ENCODE peak calls at places on chromosome 15, in eight cellular contexts. O, L, Z, P, H, B, R and I are unnamed samples.
A peak's percentile ranks its signal among the peaks of the same experiment; 100 is the strongest.

GRCh38 chr15:70508561-70509281 is 254.6 kb downstream of the UACA start:
- DNase-seq in O (peak; percentile 99), L (no peak), Z (no peak), P (no peak), H (peak; percentile 64), B (no peak), R (no peak), I (no peak)

GRCh38 chr15:92681141-92681622 is 25.6 kb upstream of the FAM174B start:
- DNase-seq in O (no peak), L (no peak), Z (peak; percentile 78), P (peak; percentile 85), H (no peak), B (peak; percentile 20), R (peak; percentile 90), I (no peak)

GRCh38 chr15:81293728-81294500 is 30.0 kb downstream of the STARD5 start:
- DNase-seq in O (no peak), L (no peak), Z (no peak), P (no peak), H (peak; percentile 72), B (peak; percentile 65), R (no peak), I (no peak)

GRCh38 chr15:68797157-68797556 is 23.5 kb downstream of the ANP32A start:
- DNase-seq in O (no peak), L (no peak), Z (no peak), P (no peak), H (no peak), B (no peak), R (no peak), I (no peak)

GRCh38 chr15:84934942-84935729 is 46.5 kb upstream of the PDE8A start:
- DNase-seq in O (no peak), L (no peak), Z (no peak), P (peak; percentile 53), H (no peak), B (no peak), R (no peak), I (no peak)

GRCh38 chr15:43346305-43346704 is 15.9 kb upstream of the LCMT2 start:
- DNase-seq in O (no peak), L (no peak), Z (no peak), P (no peak), H (no peak), B (no peak), R (no peak), I (no peak)

GRCh38 chr15:77025471-77025901 is 30.6 kb downstream of the PSTPIP1 start:
- DNase-seq in O (no peak), L (no peak), Z (peak; percentile 15), P (peak; percentile 50), H (peak; percentile 19), B (no peak), R (no peak), I (no peak)

GRCh38 chr15:60526127-60526616 is 47.2 kb upstream of the ICE2 start:
- DNase-seq in O (no peak), L (no peak), Z (no peak), P (peak; percentile 74), H (no peak), B (no peak), R (no peak), I (no peak)

GRCh38 chr15:60392986-60393811 is 4.6 kb downstream of the ANXA2 start:
- DNase-seq in O (peak; percentile 89), L (peak; percentile 27), Z (peak; percentile 82), P (peak; percentile 92), H (peak; percentile 85), B (peak; percentile 72), R (no peak), I (peak; percentile 50)

GRCh38 chr15:42275780-42276395 is 2.7 kb upstream of the TMEM87A start:
- DNase-seq in O (no peak), L (no peak), Z (no peak), P (no peak), H (no peak), B (no peak), R (no peak), I (no peak)

GRCh38 chr15:62737551-62737950 is 305.0 kb upstream of the TPM1 start:
- DNase-seq in O (no peak), L (no peak), Z (no peak), P (no peak), H (no peak), B (no peak), R (no peak), I (no peak)

GRCh38 chr15:32840481-32841245 is 122.9 kb downstream of the GREM1 start:
- DNase-seq in O (no peak), L (no peak), Z (no peak), P (no peak), H (no peak), B (no peak), R (no peak), I (no peak)

GRCh38 chr15:91468861-91469260 is 368.8 kb downstream of the SV2B start:
- DNase-seq in O (no peak), L (no peak), Z (no peak), P (no peak), H (no peak), B (no peak), R (no peak), I (no peak)

GRCh38 chr15:35439291-35439690 is 106.7 kb downstream of the DPH6 start:
- DNase-seq in O (no peak), L (no peak), Z (no peak), P (no peak), H (no peak), B (no peak), R (no peak), I (no peak)
- TF ChIP-seq EP300 in O (no peak), L (no peak), Z (no peak), P (no peak), H (no peak), B (no peak), R (no peak), I (no peak)

DNA sequence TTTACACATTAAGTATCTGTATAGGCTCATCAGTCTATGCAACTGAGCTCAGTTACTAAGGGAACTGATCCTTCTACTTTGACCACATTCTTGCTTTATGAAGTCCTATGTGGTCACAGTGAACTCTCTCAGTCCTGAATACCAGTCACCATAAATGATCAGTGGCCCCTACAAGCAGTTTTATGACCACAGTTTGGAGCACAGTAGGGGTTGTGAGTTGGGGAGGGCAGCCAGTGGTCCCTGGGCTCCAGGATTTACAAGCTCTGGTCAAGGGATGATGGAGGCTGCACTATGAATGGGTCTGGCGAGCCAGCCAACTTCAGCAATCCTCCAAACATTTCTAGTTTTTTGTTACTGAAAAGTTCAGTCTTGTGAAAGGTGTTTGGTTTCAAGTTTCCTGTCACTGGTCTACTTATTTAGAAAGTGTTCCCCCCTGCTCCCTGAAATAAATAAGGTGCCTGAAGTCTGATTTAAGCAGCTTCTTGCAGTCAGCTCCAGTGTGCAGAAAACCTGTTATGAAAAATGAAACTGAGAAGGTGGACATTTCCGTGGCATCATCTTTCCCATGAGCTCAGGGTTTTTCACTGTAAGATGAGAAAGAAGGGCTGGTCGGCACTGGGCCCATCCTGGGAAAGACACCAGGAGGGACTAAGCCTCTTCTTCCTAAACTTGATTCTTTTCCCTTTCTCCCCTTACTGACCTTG is 75.4 kb downstream of the DAPK2 start:
- DNase-seq in O (no peak), L (no peak), Z (no peak), P (no peak), H (no peak), B (no peak), R (no peak), I (no peak)
- H3K27ac ChIP-seq in O (no peak overlapping the region), L (peak overlapping the region; percentile 33), Z (no peak overlapping the region), P (no peak overlapping the region), H (peak overlapping the region; percentile 77), B (peak overlapping the region; percentile 84), R (peak overlapping the region; percentile 17), I (peak overlapping the region; percentile 15)

DNA sequence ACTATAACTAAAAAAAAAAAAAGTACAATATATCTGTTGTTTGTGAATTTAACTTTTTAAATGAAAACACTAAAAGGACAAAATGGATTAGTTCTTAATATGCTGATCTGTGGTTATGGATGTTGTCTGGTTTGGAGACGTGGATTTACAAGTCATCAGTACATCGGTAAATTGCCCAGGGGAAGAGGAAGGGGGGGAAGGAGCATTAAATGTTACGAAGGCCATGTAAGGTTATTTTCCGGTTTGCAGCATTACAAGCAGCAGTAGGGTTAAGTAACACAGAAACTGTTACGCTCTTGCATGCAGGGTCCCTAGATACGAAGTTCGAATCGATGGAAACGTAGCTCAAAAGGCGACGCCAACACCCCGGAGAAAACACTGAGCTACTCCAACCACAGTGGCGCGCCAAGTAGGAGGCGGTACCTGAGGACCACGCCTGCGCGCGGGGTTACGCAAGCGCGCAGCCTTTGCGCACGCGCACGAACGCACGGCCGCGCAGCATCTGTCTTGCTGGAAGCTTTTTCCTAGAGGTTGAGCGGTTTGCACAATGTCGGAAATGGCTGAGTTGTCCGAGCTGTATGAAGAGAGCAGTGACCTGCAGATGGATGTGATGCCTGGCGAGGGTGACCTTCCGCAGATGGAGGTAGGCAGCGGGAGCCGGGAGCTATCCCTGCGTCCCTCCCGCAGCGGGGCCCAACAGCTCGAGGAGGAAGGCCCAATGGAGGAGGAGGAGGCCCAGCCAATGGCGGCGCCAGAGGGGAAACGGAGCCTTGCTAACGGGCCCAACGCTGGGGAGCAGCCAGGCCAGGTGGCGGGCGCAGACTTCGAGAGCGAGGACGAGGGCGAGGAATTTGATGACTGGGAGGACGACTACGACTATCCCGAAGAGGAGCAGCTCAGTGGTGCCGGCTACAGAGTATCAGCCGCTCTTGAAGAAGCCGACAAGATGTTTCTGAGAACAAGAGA is at the start of gene EID1:
- DNase-seq in O (peak; percentile 54), L (peak; percentile 86), Z (peak; percentile 93), P (peak; percentile 97), H (peak; percentile 93), B (peak; percentile 94), R (peak; percentile 98), I (peak; percentile 90)
- TF ChIP-seq POLR2A in O (peak; percentile 71), L (peak; percentile 90), Z (peak; percentile 92), P (peak; percentile 81), H (peak; percentile 85), B (peak; percentile 63), R (peak; percentile 45), I (peak; percentile 75)

GRCh38 chr15:74866090-74866489 is 7.1 kb downstream of the SCAMP2 start:
- DNase-seq in O (peak; percentile 72), L (peak; percentile 11), Z (no peak), P (no peak), H (peak; percentile 51), B (no peak), R (no peak), I (no peak)
- TF ChIP-seq EP300 in O (no peak), L (no peak), Z (no peak), P (no peak), H (no peak), B (no peak), R (no peak), I (no peak)

DNA sequence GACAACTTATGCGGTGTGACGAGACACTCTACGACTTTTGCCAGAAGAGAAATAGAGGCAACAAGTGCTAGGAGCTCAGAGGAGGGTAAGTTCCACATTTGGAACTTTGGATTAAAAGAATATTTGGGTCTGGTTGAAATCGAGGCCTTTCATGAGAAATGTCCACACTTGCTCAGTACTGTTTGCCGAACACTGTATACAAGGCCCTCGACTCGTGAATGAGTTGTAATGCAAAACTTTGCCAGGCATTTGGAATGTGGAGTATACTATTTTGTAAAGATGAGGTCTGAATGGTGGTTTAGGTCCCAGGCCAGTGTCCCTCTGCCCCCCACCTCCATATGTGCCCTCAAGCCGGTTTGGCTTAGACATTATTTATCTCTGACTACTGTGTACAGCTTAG is 73.9 kb downstream of the IGF1R start:
- DNase-seq in O (no peak), L (no peak), Z (no peak), P (no peak), H (no peak), B (no peak), R (no peak), I (no peak)
- H3K27ac ChIP-seq in O (peak overlapping the region; percentile 64), L (no peak overlapping the region), Z (no peak overlapping the region), P (no peak overlapping the region), H (no peak overlapping the region), B (no peak overlapping the region), R (no peak overlapping the region), I (no peak overlapping the region)